ENCODE peak calls at places on chromosome 16, in six cellular contexts. One of them, this sample, is unnamed.

GRCh38 chr16:73405851-73406250 is 357.9 kb upstream of the ZFHX3 start:
- ATAC-seq in A549: no peak
- ATAC-seq in upper lobe of right lung: no peak
- ATAC-seq in left ventricle myocardium superior: no peak
- ATAC-seq in IMR-90: no peak
- ATAC-seq in heart right ventricle: no peak
- ATAC-seq in this sample: no peak

GRCh38 chr16:56776562-56776961 is 46.6 kb downstream of the NUP93 start:
- ATAC-seq in A549: no peak
- ATAC-seq in upper lobe of right lung: no peak
- ATAC-seq in left ventricle myocardium superior: no peak
- ATAC-seq in IMR-90: no peak
- ATAC-seq in heart right ventricle: no peak
- ATAC-seq in this sample: no peak

GRCh38 chr16:14364386-14365199 is 265.5 kb downstream of the PARN start:
- ATAC-seq in A549: peak; percentile 84
- ATAC-seq in upper lobe of right lung: peak; percentile 78
- ATAC-seq in left ventricle myocardium superior: no peak
- ATAC-seq in IMR-90: peak; percentile 63
- ATAC-seq in heart right ventricle: no peak
- ATAC-seq in this sample: no peak

GRCh38 chr16:15639061-15639568 is 3.8 kb downstream of the MARF1 start:
- ATAC-seq in A549: no peak
- ATAC-seq in upper lobe of right lung: no peak
- ATAC-seq in left ventricle myocardium superior: no peak
- ATAC-seq in IMR-90: no peak
- ATAC-seq in heart right ventricle: no peak
- ATAC-seq in this sample: no peak

GRCh38 chr16:68400924-68401460 is 47.3 kb downstream of the SMPD3 start:
- ATAC-seq in A549: no peak
- ATAC-seq in upper lobe of right lung: no peak
- ATAC-seq in left ventricle myocardium superior: no peak
- ATAC-seq in IMR-90: no peak
- ATAC-seq in heart right ventricle: no peak
- ATAC-seq in this sample: no peak

GRCh38 chr16:71645450-71645849 is 19.5 kb downstream of the MARVELD3 start:
- ATAC-seq in A549: peak; percentile 91
- ATAC-seq in upper lobe of right lung: peak; percentile 77
- ATAC-seq in left ventricle myocardium superior: no peak
- ATAC-seq in IMR-90: peak; percentile 61
- ATAC-seq in heart right ventricle: no peak
- ATAC-seq in this sample: peak; percentile 84

GRCh38 chr16:54216268-54217187 is 70.1 kb downstream of the IRX3 start:
- ATAC-seq in A549: no peak
- ATAC-seq in upper lobe of right lung: no peak
- ATAC-seq in left ventricle myocardium superior: peak; percentile 86
- ATAC-seq in IMR-90: no peak
- ATAC-seq in heart right ventricle: peak; percentile 86
- ATAC-seq in this sample: no peak

GRCh38 chr16:69691980-69692911 is 34.1 kb downstream of the NQO1 start:
- ATAC-seq in A549: no peak
- ATAC-seq in upper lobe of right lung: no peak
- ATAC-seq in left ventricle myocardium superior: no peak
- ATAC-seq in IMR-90: peak; percentile 77
- ATAC-seq in heart right ventricle: peak; percentile 38
- ATAC-seq in this sample: peak; percentile 44

GRCh38 chr16:87570938-87571867 is 31.1 kb upstream of the JPH3 start:
- ATAC-seq in A549: peak; percentile 96
- ATAC-seq in upper lobe of right lung: peak; percentile 89
- ATAC-seq in left ventricle myocardium superior: peak; percentile 86
- ATAC-seq in IMR-90: peak; percentile 95
- ATAC-seq in heart right ventricle: peak; percentile 86
- ATAC-seq in this sample: peak; percentile 87

GRCh38 chr16:69834817-69835477 is 72.8 kb downstream of the WWP2 start:
- ATAC-seq in A549: no peak
- ATAC-seq in upper lobe of right lung: no peak
- ATAC-seq in left ventricle myocardium superior: peak; percentile 66
- ATAC-seq in IMR-90: no peak
- ATAC-seq in heart right ventricle: no peak
- ATAC-seq in this sample: no peak